ENCODE peak calls at places on chromosomes 3 and 15, in ten cellular contexts. U is adipocyte; V is activated T-helper 1 cell treated with anti-CD3 and anti-CD28 coated beads, Interleukin-2, amount 50 U/mL, for 16 hours; Q is naive thymus-derived CD4-positive, alpha-beta T cell; A is NCI-H1105 treated with DMSO at 0.1 percent for 48 hours; F is mesothelial cell of epicardium; B is colonic mucosa; N is ELF-1; K is stimulated activated CD4-positive, alpha-beta T cell treated with anti-CD3 and anti-CD28 coated beads, Interleukin-15, amount 100 ng/mL, for 24 hours; W is retinal pigment epithelial cell. X is an unnamed sample.

GRCh38 chr3:105459566-105460290 is 93.0 kb downstream of the ALCAM start:
- DNase-seq in U (no peak), V (no peak), Q (no peak), A (no peak), F (no peak), B (no peak), N (no peak), K (no peak), W (no peak), X (no peak)

GRCh38 chr3:44648564-44649229 is at the start of gene ZNF35:
- DNase-seq in U (peak), V (no peak), Q (no peak), A (peak), F (peak), B (peak), N (peak), K (peak), W (peak), X (peak)

GRCh38 chr3:17686613-17687012 is 55.8 kb downstream of the TBC1D5 start:
- DNase-seq in U (no peak), V (no peak), Q (no peak), A (no peak), F (no peak), B (no peak), N (no peak), K (no peak), W (no peak), X (no peak)

GRCh38 chr15:89416339-89417183 is 79.8 kb downstream of the RHCG start:
- DNase-seq in U (peak), V (peak), Q (peak), A (peak), F (peak), B (peak), N (peak), K (peak), W (peak), X (peak)

GRCh38 chr3:16452265-16452664 is 61.2 kb downstream of the RFTN1 start:
- DNase-seq in U (no peak), V (no peak), Q (no peak), A (no peak), F (no peak), B (no peak), N (no peak), K (no peak), W (no peak), X (no peak)

GRCh38 chr3:134298281-134298680 is 47.6 kb upstream of the RYK start:
- DNase-seq in U (no peak), V (no peak), Q (no peak), A (no peak), F (no peak), B (no peak), N (no peak), K (no peak), W (no peak), X (no peak)

GRCh38 chr3:64214002-64214696 is 11.1 kb downstream of the PRICKLE2 start:
- DNase-seq in U (peak), V (no peak), Q (no peak), A (peak), F (peak), B (peak), N (peak), K (no peak), W (peak), X (no peak)

GRCh38 chr3:24139463-24140412 is 194.7 kb downstream of the NR1D2 start:
- DNase-seq in U (peak), V (no peak), Q (no peak), A (no peak), F (no peak), B (no peak), N (no peak), K (no peak), W (no peak), X (no peak)

GRCh38 chr15:36831125-36831914 is 251.9 kb downstream of the CDIN1 start:
- DNase-seq in U (peak), V (no peak), Q (no peak), A (no peak), F (no peak), B (no peak), N (no peak), K (no peak), W (no peak), X (no peak)

GRCh38 chr15:60135961-60136360 is 131.8 kb downstream of the FOXB1 start:
- DNase-seq in U (no peak), V (no peak), Q (no peak), A (no peak), F (no peak), B (no peak), N (no peak), K (no peak), W (no peak), X (no peak)

GRCh38 chr15:51375966-51376640 is 34.6 kb downstream of the GLDN start:
- DNase-seq in U (peak), V (no peak), Q (no peak), A (no peak), F (no peak), B (no peak), N (no peak), K (no peak), W (no peak), X (no peak)

GRCh38 chr3:132549890-132550578 is 47.0 kb upstream of the ACKR4 start:
- DNase-seq in U (peak), V (no peak), Q (no peak), A (no peak), F (no peak), B (no peak), N (no peak), K (no peak), W (no peak), X (peak)

GRCh38 chr3:135393159-135393558 is 572.4 kb upstream of the PPP2R3A start:
- DNase-seq in U (no peak), V (no peak), Q (no peak), A (no peak), F (no peak), B (no peak), N (no peak), K (no peak), W (no peak), X (no peak)

GRCh38 chr3:99891610-99892285 is 74.1 kb downstream of the CMSS1 start:
- DNase-seq in U (no peak), V (no peak), Q (no peak), A (no peak), F (no peak), B (no peak), N (no peak), K (no peak), W (no peak), X (no peak)

GRCh38 chr15:77986891-77987764 is 90.4 kb downstream of the TBC1D2B start:
- DNase-seq in U (no peak), V (no peak), Q (no peak), A (no peak), F (no peak), B (no peak), N (no peak), K (no peak), W (no peak), X (no peak)

GRCh38 chr3:147419062-147419701 is 10.0 kb downstream of the ZIC1 start:
- DNase-seq in U (peak), V (no peak), Q (no peak), A (no peak), F (peak), B (no peak), N (peak), K (no peak), W (no peak), X (no peak)

GRCh38 chr15:71115567-71116351 is 488 bp downstream of the THSD4 start:
- DNase-seq in U (peak), V (no peak), Q (no peak), A (peak), F (peak), B (peak), N (peak), K (peak), W (no peak), X (peak)

GRCh38 chr15:71251548-71252035 is 136.3 kb downstream of the THSD4 start:
- DNase-seq in U (peak), V (no peak), Q (no peak), A (no peak), F (no peak), B (no peak), N (no peak), K (no peak), W (no peak), X (no peak)

GRCh38 chr15:51692154-51692553 is 10.9 kb downstream of the SCG3 start:
- DNase-seq in U (no peak), V (no peak), Q (no peak), A (no peak), F (no peak), B (no peak), N (no peak), K (no peak), W (no peak), X (no peak)

GRCh38 chr15:56795400-56795983 is 62.2 kb upstream of the ZNF280D start:
- DNase-seq in U (no peak), V (no peak), Q (no peak), A (no peak), F (no peak), B (no peak), N (no peak), K (no peak), W (no peak), X (no peak)

GRCh38 chr3:67647390-67647878 is 7.0 kb downstream of the SUCLG2 start:
- DNase-seq in U (peak), V (no peak), Q (no peak), A (no peak), F (no peak), B (peak), N (no peak), K (no peak), W (peak), X (no peak)

GRCh38 chr15:20348900-20349773 is 192.5 kb downstream of the GOLGA6L6 start:
- DNase-seq in U (no peak), V (peak), Q (no peak), A (no peak), F (peak), B (no peak), N (no peak), K (no peak), W (no peak), X (no peak)

GRCh38 chr3:30073622-30074021 is 532.8 kb upstream of the TGFBR2 start:
- DNase-seq in U (peak), V (no peak), Q (no peak), A (peak), F (no peak), B (peak), N (no peak), K (no peak), W (peak), X (peak)

GRCh38 chr15:22979699-22980188 is 424 bp downstream of the CYFIP1 start:
- DNase-seq in U (peak), V (no peak), Q (no peak), A (peak), F (peak), B (peak), N (no peak), K (peak), W (no peak), X (peak)

GRCh38 chr3:149340310-149340933 is 7.0 kb upstream of the TM4SF18 start:
- DNase-seq in U (peak), V (no peak), Q (no peak), A (peak), F (no peak), B (no peak), N (no peak), K (no peak), W (no peak), X (no peak)

GRCh38 chr3:139101396-139101795 is 56.7 kb upstream of the PRR23C start:
- DNase-seq in U (no peak), V (no peak), Q (no peak), A (no peak), F (peak), B (no peak), N (no peak), K (no peak), W (no peak), X (no peak)

GRCh38 chr15:69305204-69305931 is 6.7 kb downstream of the PAQR5 start:
- DNase-seq in U (peak), V (no peak), Q (no peak), A (no peak), F (no peak), B (peak), N (peak), K (no peak), W (no peak), X (no peak)

GRCh38 chr3:4270726-4271125 is 32.4 kb upstream of the SETMAR start:
- DNase-seq in U (no peak), V (no peak), Q (no peak), A (no peak), F (no peak), B (no peak), N (no peak), K (no peak), W (no peak), X (no peak)

GRCh38 chr3:120780977-120781376 is 38.4 kb downstream of the GTF2E1 start:
- DNase-seq in U (no peak), V (no peak), Q (no peak), A (no peak), F (no peak), B (peak), N (no peak), K (no peak), W (peak), X (no peak)

GRCh38 chr3:13378155-13378554 is 42.0 kb downstream of the NUP210 start:
- DNase-seq in U (peak), V (no peak), Q (no peak), A (no peak), F (no peak), B (no peak), N (no peak), K (no peak), W (no peak), X (no peak)

GRCh38 chr3:181782306-181782924 is 70.7 kb downstream of the SOX2 start:
- DNase-seq in U (peak), V (no peak), Q (no peak), A (no peak), F (no peak), B (no peak), N (no peak), K (no peak), W (peak), X (no peak)

GRCh38 chr15:44501768-44502366 is 35.1 kb upstream of the EIF3J start:
- DNase-seq in U (peak), V (no peak), Q (no peak), A (no peak), F (no peak), B (no peak), N (no peak), K (no peak), W (no peak), X (no peak)

GRCh38 chr3:190003730-190004129 is 117.0 kb downstream of the P3H2 start:
- DNase-seq in U (peak), V (no peak), Q (no peak), A (no peak), F (no peak), B (no peak), N (no peak), K (no peak), W (peak), X (no peak)

GRCh38 chr3:43742935-43743334 is 52.2 kb downstream of the ABHD5 start:
- DNase-seq in U (peak), V (no peak), Q (no peak), A (no peak), F (no peak), B (no peak), N (no peak), K (no peak), W (no peak), X (no peak)